ENCODE peak calls at places on chromosomes 11 and 22, in seven cellular contexts. R, G, M, Z, N, C and X are unnamed samples.

GRCh38 chr11:70073188-70073817 is 4.8 kb upstream of the ANO1 start:
- DNase-seq in C (no peak), G (no peak), M (no peak), R (no peak), N (no peak), Z (no peak), X (no peak)

GRCh38 chr11:74307409-74307808 is 4.0 kb downstream of the P4HA3 start:
- DNase-seq in R (no peak), N (peak), Z (no peak), M (no peak), G (no peak), C (no peak), X (no peak)

GRCh38 chr22:46766611-46767010 is 4.2 kb downstream of the TBC1D22A start:
- DNase-seq in R (no peak), M (no peak), N (no peak), G (no peak), Z (no peak), C (no peak), X (no peak)

GRCh38 chr11:35893796-35894475 is 49.9 kb upstream of the LDLRAD3 start:
- DNase-seq in R (no peak), M (no peak), G (no peak), C (no peak), N (no peak), Z (no peak), X (no peak)

GRCh38 chr11:62400760-62401159 is 18.1 kb upstream of the SCGB1A1 start:
- DNase-seq in M (peak), R (no peak), G (no peak), C (no peak), N (peak), Z (no peak), X (no peak)

GRCh38 chr11:68956142-68956541 is 24.6 kb downstream of the MRGPRD start:
- DNase-seq in G (no peak), M (no peak), Z (peak), R (peak), N (no peak), C (no peak), X (peak)

GRCh38 chr11:102551188-102551781 is 20.7 kb upstream of the MMP7 start:
- DNase-seq in N (no peak), Z (no peak), G (no peak), R (no peak), C (no peak), M (no peak), X (no peak)

GRCh38 chr11:78717031-78717430 is 142.4 kb upstream of the NARS2 start:
- DNase-seq in G (no peak), C (no peak), Z (no peak), M (no peak), R (no peak), N (no peak), X (no peak)

GRCh38 chr22:22612516-22612915 is 31.9 kb upstream of the GGTLC2 start:
- DNase-seq in Z (no peak), G (no peak), N (no peak), R (no peak), C (no peak), M (no peak), X (no peak)

GRCh38 chr22:36052505-36052941 is 23.9 kb upstream of the RBFOX2 start:
- DNase-seq in C (no peak), R (no peak), N (peak), M (no peak), Z (no peak), G (no peak), X (no peak)

GRCh38 chr11:118911880-118912741 is 13.6 kb downstream of the BCL9L start:
- DNase-seq in G (no peak), R (no peak), Z (no peak), N (peak), C (no peak), M (peak), X (peak)

GRCh38 chr11:66856496-66857233 is at the start of gene LRFN4:
- DNase-seq in M (no peak), Z (peak), R (peak), C (no peak), G (no peak), N (no peak), X (peak)